ENCODE peak calls at places on chromosomes 5 and 9, in four cellular contexts. K, O, X and C are unnamed samples.

GRCh38 chr9:135479469-135480052 is at the start of gene PPP1R26:
- DNase-seq in K (no peak), O (no peak), X (no peak), C (no peak)

GRCh38 chr5:72288923-72289322 is 31.1 kb downstream of the MRPS27 start:
- DNase-seq in K (no peak), O (no peak), X (no peak), C (no peak)

GRCh38 chr9:86082870-86083269 is 16.5 kb downstream of the GOLM1 start:
- DNase-seq in K (no peak), O (no peak), X (no peak), C (no peak)

GRCh38 chr9:116767219-116767618 is 80.1 kb downstream of the TRIM32 start:
- DNase-seq in K (no peak), O (no peak), X (no peak), C (no peak)

GRCh38 chr9:133004091-133005072 is 25.9 kb downstream of the GFI1B start:
- DNase-seq in K (no peak), O (no peak), X (no peak), C (peak)

GRCh38 chr5:159230657-159231056 is 21.3 kb upstream of the RNF145 start:
- DNase-seq in K (no peak), O (no peak), X (no peak), C (peak)

GRCh38 chr5:112064956-112065355 is 308.0 kb upstream of the NREP start:
- DNase-seq in K (no peak), O (peak), X (no peak), C (no peak)

GRCh38 chr5:173919443-173919842 is 31.3 kb downstream of the CPEB4 start:
- DNase-seq in K (no peak), O (no peak), X (peak), C (no peak)

GRCh38 chr5:81826128-81826527 is 75.2 kb upstream of the SSBP2 start:
- DNase-seq in K (no peak), O (no peak), X (peak), C (no peak)

GRCh38 chr9:116937361-116937760 is 250.3 kb downstream of the TRIM32 start:
- DNase-seq in K (no peak), O (no peak), X (no peak), C (no peak)